ENCODE peak calls at places on chromosomes 3 and 15, in ten cellular contexts. One of them, this sample, is unnamed.

GRCh38 chr15:94607176-94607654 is 375.9 kb downstream of the MCTP2 start:
- DNase-seq in SIG-M5: no peak
- DNase-seq in HEK293T: no peak
- DNase-seq in fibroblast of lung: no peak
- DNase-seq in NCI-H2029 treated with DMSO at 0.1 percent for 48 hours: no peak
- DNase-seq in T-helper 1 cell: peak; percentile 39
- DNase-seq in amniotic stem cell: no peak
- DNase-seq in HS-27A: no peak
- DNase-seq in hypothalamus: no peak
- DNase-seq in T-helper 9 cell: no peak
- DNase-seq in this sample: no peak

GRCh38 chr3:56887402-56888025 is 85.8 kb upstream of the ARHGEF3 start:
- DNase-seq in SIG-M5: no peak
- DNase-seq in HEK293T: no peak
- DNase-seq in fibroblast of lung: no peak
- DNase-seq in NCI-H2029 treated with DMSO at 0.1 percent for 48 hours: no peak
- DNase-seq in T-helper 1 cell: peak; percentile 77
- DNase-seq in amniotic stem cell: no peak
- DNase-seq in HS-27A: no peak
- DNase-seq in hypothalamus: no peak
- DNase-seq in T-helper 9 cell: no peak
- DNase-seq in this sample: no peak

GRCh38 chr15:83565553-83566159 is 88.3 kb upstream of the ADAMTSL3 start:
- DNase-seq in SIG-M5: no peak
- DNase-seq in HEK293T: peak; percentile 44
- DNase-seq in fibroblast of lung: peak; percentile 16
- DNase-seq in NCI-H2029 treated with DMSO at 0.1 percent for 48 hours: peak; percentile 22
- DNase-seq in T-helper 1 cell: peak; percentile 3
- DNase-seq in amniotic stem cell: no peak
- DNase-seq in HS-27A: no peak
- DNase-seq in hypothalamus: no peak
- DNase-seq in T-helper 9 cell: no peak
- DNase-seq in this sample: no peak

GRCh38 chr15:64894395-64895056 is 17.2 kb upstream of the ANKDD1A start:
- DNase-seq in SIG-M5: no peak
- DNase-seq in HEK293T: no peak
- DNase-seq in fibroblast of lung: no peak
- DNase-seq in NCI-H2029 treated with DMSO at 0.1 percent for 48 hours: no peak
- DNase-seq in T-helper 1 cell: peak; percentile 94
- DNase-seq in amniotic stem cell: no peak
- DNase-seq in HS-27A: no peak
- DNase-seq in hypothalamus: no peak
- DNase-seq in T-helper 9 cell: peak; percentile 72
- DNase-seq in this sample: peak; percentile 78

GRCh38 chr15:77541421-77542181 is 91.1 kb downstream of the LINGO1 start:
- DNase-seq in SIG-M5: no peak
- DNase-seq in HEK293T: no peak
- DNase-seq in fibroblast of lung: peak; percentile 32
- DNase-seq in NCI-H2029 treated with DMSO at 0.1 percent for 48 hours: no peak
- DNase-seq in T-helper 1 cell: no peak
- DNase-seq in amniotic stem cell: no peak
- DNase-seq in HS-27A: no peak
- DNase-seq in hypothalamus: no peak
- DNase-seq in T-helper 9 cell: no peak
- DNase-seq in this sample: no peak

GRCh38 chr3:136380530-136380929 is 130.4 kb downstream of the PCCB start:
- DNase-seq in SIG-M5: no peak
- DNase-seq in HEK293T: no peak
- DNase-seq in fibroblast of lung: peak; percentile 21
- DNase-seq in NCI-H2029 treated with DMSO at 0.1 percent for 48 hours: no peak
- DNase-seq in T-helper 1 cell: no peak
- DNase-seq in amniotic stem cell: no peak
- DNase-seq in HS-27A: no peak
- DNase-seq in hypothalamus: no peak
- DNase-seq in T-helper 9 cell: no peak
- DNase-seq in this sample: no peak

GRCh38 chr3:36319683-36320082 is 60.6 kb upstream of the STAC start:
- DNase-seq in SIG-M5: no peak
- DNase-seq in HEK293T: no peak
- DNase-seq in fibroblast of lung: no peak
- DNase-seq in NCI-H2029 treated with DMSO at 0.1 percent for 48 hours: no peak
- DNase-seq in T-helper 1 cell: no peak
- DNase-seq in amniotic stem cell: no peak
- DNase-seq in HS-27A: no peak
- DNase-seq in hypothalamus: no peak
- DNase-seq in T-helper 9 cell: no peak
- DNase-seq in this sample: no peak

GRCh38 chr3:59678042-59678707 is 628.4 kb upstream of the CFAP20DC start:
- DNase-seq in SIG-M5: no peak
- DNase-seq in HEK293T: no peak
- DNase-seq in fibroblast of lung: no peak
- DNase-seq in NCI-H2029 treated with DMSO at 0.1 percent for 48 hours: no peak
- DNase-seq in T-helper 1 cell: no peak
- DNase-seq in amniotic stem cell: no peak
- DNase-seq in HS-27A: no peak
- DNase-seq in hypothalamus: no peak
- DNase-seq in T-helper 9 cell: no peak
- DNase-seq in this sample: no peak

GRCh38 chr15:40618906-40619305 is 24.9 kb downstream of the KNL1 start:
- DNase-seq in SIG-M5: no peak
- DNase-seq in HEK293T: no peak
- DNase-seq in fibroblast of lung: peak; percentile 40
- DNase-seq in NCI-H2029 treated with DMSO at 0.1 percent for 48 hours: no peak
- DNase-seq in T-helper 1 cell: no peak
- DNase-seq in amniotic stem cell: no peak
- DNase-seq in HS-27A: no peak
- DNase-seq in hypothalamus: no peak
- DNase-seq in T-helper 9 cell: no peak
- DNase-seq in this sample: no peak

GRCh38 chr3:87088366-87088983 is 97.5 kb upstream of the VGLL3 start:
- DNase-seq in SIG-M5: no peak
- DNase-seq in HEK293T: no peak
- DNase-seq in fibroblast of lung: no peak
- DNase-seq in NCI-H2029 treated with DMSO at 0.1 percent for 48 hours: no peak
- DNase-seq in T-helper 1 cell: no peak
- DNase-seq in amniotic stem cell: no peak
- DNase-seq in HS-27A: peak; percentile 53
- DNase-seq in hypothalamus: no peak
- DNase-seq in T-helper 9 cell: no peak
- DNase-seq in this sample: no peak

GRCh38 chr3:180246688-180247195 is 210.0 kb upstream of the PEX5L start:
- DNase-seq in SIG-M5: peak; percentile 42
- DNase-seq in HEK293T: no peak
- DNase-seq in fibroblast of lung: no peak
- DNase-seq in NCI-H2029 treated with DMSO at 0.1 percent for 48 hours: no peak
- DNase-seq in T-helper 1 cell: no peak
- DNase-seq in amniotic stem cell: no peak
- DNase-seq in HS-27A: no peak
- DNase-seq in hypothalamus: no peak
- DNase-seq in T-helper 9 cell: no peak
- DNase-seq in this sample: no peak

GRCh38 chr3:16055606-16056209 is 118.8 kb upstream of the GALNT15 start:
- DNase-seq in SIG-M5: no peak
- DNase-seq in HEK293T: no peak
- DNase-seq in fibroblast of lung: peak; percentile 70
- DNase-seq in NCI-H2029 treated with DMSO at 0.1 percent for 48 hours: no peak
- DNase-seq in T-helper 1 cell: no peak
- DNase-seq in amniotic stem cell: no peak
- DNase-seq in HS-27A: no peak
- DNase-seq in hypothalamus: no peak
- DNase-seq in T-helper 9 cell: no peak
- DNase-seq in this sample: no peak

GRCh38 chr15:63950911-63951481 is 95.3 kb downstream of the DAPK2 start:
- DNase-seq in SIG-M5: no peak
- DNase-seq in HEK293T: no peak
- DNase-seq in fibroblast of lung: peak; percentile 95
- DNase-seq in NCI-H2029 treated with DMSO at 0.1 percent for 48 hours: no peak
- DNase-seq in T-helper 1 cell: no peak
- DNase-seq in amniotic stem cell: peak; percentile 83
- DNase-seq in HS-27A: peak; percentile 68
- DNase-seq in hypothalamus: no peak
- DNase-seq in T-helper 9 cell: no peak
- DNase-seq in this sample: no peak

GRCh38 chr15:63387741-63388468 is 6.3 kb upstream of the CA12 start:
- DNase-seq in SIG-M5: no peak
- DNase-seq in HEK293T: no peak
- DNase-seq in fibroblast of lung: no peak
- DNase-seq in NCI-H2029 treated with DMSO at 0.1 percent for 48 hours: peak; percentile 16
- DNase-seq in T-helper 1 cell: no peak
- DNase-seq in amniotic stem cell: no peak
- DNase-seq in HS-27A: no peak
- DNase-seq in hypothalamus: no peak
- DNase-seq in T-helper 9 cell: no peak
- DNase-seq in this sample: no peak

GRCh38 chr3:100080573-100080972 is 33.7 kb downstream of the FILIP1L start:
- DNase-seq in SIG-M5: no peak
- DNase-seq in HEK293T: no peak
- DNase-seq in fibroblast of lung: peak; percentile 73
- DNase-seq in NCI-H2029 treated with DMSO at 0.1 percent for 48 hours: no peak
- DNase-seq in T-helper 1 cell: no peak
- DNase-seq in amniotic stem cell: no peak
- DNase-seq in HS-27A: no peak
- DNase-seq in hypothalamus: no peak
- DNase-seq in T-helper 9 cell: no peak
- DNase-seq in this sample: no peak

GRCh38 chr15:70033109-70033508 is 64.6 kb downstream of the TLE3 start:
- DNase-seq in SIG-M5: no peak
- DNase-seq in HEK293T: no peak
- DNase-seq in fibroblast of lung: no peak
- DNase-seq in NCI-H2029 treated with DMSO at 0.1 percent for 48 hours: no peak
- DNase-seq in T-helper 1 cell: no peak
- DNase-seq in amniotic stem cell: no peak
- DNase-seq in HS-27A: no peak
- DNase-seq in hypothalamus: no peak
- DNase-seq in T-helper 9 cell: no peak
- DNase-seq in this sample: no peak

GRCh38 chr15:62068071-62068786 is 1.5 kb downstream of the C2CD4A start:
- DNase-seq in SIG-M5: no peak
- DNase-seq in HEK293T: peak; percentile 9
- DNase-seq in fibroblast of lung: peak; percentile 48
- DNase-seq in NCI-H2029 treated with DMSO at 0.1 percent for 48 hours: no peak
- DNase-seq in T-helper 1 cell: no peak
- DNase-seq in amniotic stem cell: no peak
- DNase-seq in HS-27A: no peak
- DNase-seq in hypothalamus: no peak
- DNase-seq in T-helper 9 cell: peak; percentile 7
- DNase-seq in this sample: peak; percentile 14

GRCh38 chr15:100834731-100835130 is 44.9 kb upstream of the ALDH1A3 start:
- DNase-seq in SIG-M5: no peak
- DNase-seq in HEK293T: no peak
- DNase-seq in fibroblast of lung: no peak
- DNase-seq in NCI-H2029 treated with DMSO at 0.1 percent for 48 hours: no peak
- DNase-seq in T-helper 1 cell: no peak
- DNase-seq in amniotic stem cell: no peak
- DNase-seq in HS-27A: no peak
- DNase-seq in hypothalamus: no peak
- DNase-seq in T-helper 9 cell: no peak
- DNase-seq in this sample: no peak

GRCh38 chr3:107752202-107752990 is 229.6 kb downstream of the BBX start:
- DNase-seq in SIG-M5: no peak
- DNase-seq in HEK293T: peak; percentile 29
- DNase-seq in fibroblast of lung: peak; percentile 25
- DNase-seq in NCI-H2029 treated with DMSO at 0.1 percent for 48 hours: peak; percentile 30
- DNase-seq in T-helper 1 cell: peak; percentile 8
- DNase-seq in amniotic stem cell: no peak
- DNase-seq in HS-27A: no peak
- DNase-seq in hypothalamus: no peak
- DNase-seq in T-helper 9 cell: no peak
- DNase-seq in this sample: no peak

GRCh38 chr15:95210436-95210981 is 979.1 kb downstream of the MCTP2 start:
- DNase-seq in SIG-M5: no peak
- DNase-seq in HEK293T: no peak
- DNase-seq in fibroblast of lung: no peak
- DNase-seq in NCI-H2029 treated with DMSO at 0.1 percent for 48 hours: no peak
- DNase-seq in T-helper 1 cell: no peak
- DNase-seq in amniotic stem cell: no peak
- DNase-seq in HS-27A: no peak
- DNase-seq in hypothalamus: no peak
- DNase-seq in T-helper 9 cell: no peak
- DNase-seq in this sample: no peak

This sample was measured in memory B cell.